ENCODE peak calls at places on chromosomes 13 and 19, in nine cellular contexts. One of them, this sample, is unnamed. For H3K36me3, the result is how much of the 10 kb centered on the place peaks cover.

GRCh38 chr13:46173656-46174055 is 8.3 kb downstream of the LCP1 start:
- DNase-seq in neural progenitor cell: no peak
- DNase-seq in left ventricle myocardium inferior: no peak
- DNase-seq in fibroblast of lung: no peak
- DNase-seq in H7: no peak
- DNase-seq in ascending aorta: no peak
- DNase-seq in GM23248: no peak
- DNase-seq in OCI-LY7: peak
- DNase-seq in bronchial epithelial cell: no peak
- DNase-seq in this sample: no peak

GRCh38 chr13:31090921-31091624 is 70.6 kb downstream of the HSPH1 start:
- DNase-seq in neural progenitor cell: no peak
- DNase-seq in fibroblast of lung: peak
- DNase-seq in OCI-LY7: peak
- DNase-seq in left ventricle myocardium inferior: no peak
- DNase-seq in GM23248: no peak
- DNase-seq in bronchial epithelial cell: no peak
- DNase-seq in H7: no peak
- DNase-seq in ascending aorta: no peak
- DNase-seq in this sample: no peak

GRCh38 chr13:94703721-94704314 is 8.5 kb downstream of the SOX21 start:
- DNase-seq in fibroblast of lung: no peak
- DNase-seq in OCI-LY7: no peak
- DNase-seq in ascending aorta: no peak
- DNase-seq in GM23248: no peak
- DNase-seq in left ventricle myocardium inferior: no peak
- DNase-seq in bronchial epithelial cell: no peak
- DNase-seq in H7: peak
- DNase-seq in neural progenitor cell: peak
- DNase-seq in this sample: no peak

GRCh38 chr13:109668433-109669233 is 117.8 kb downstream of the IRS2 start:
- DNase-seq in OCI-LY7: no peak
- DNase-seq in fibroblast of lung: no peak
- DNase-seq in neural progenitor cell: no peak
- DNase-seq in bronchial epithelial cell: no peak
- DNase-seq in ascending aorta: no peak
- DNase-seq in left ventricle myocardium inferior: no peak
- DNase-seq in H7: no peak
- DNase-seq in GM23248: no peak
- DNase-seq in this sample: no peak

GRCh38 chr19:23203841-23204344 is 46.3 kb downstream of the ZNF724 start:
- DNase-seq in H7: peak
- DNase-seq in ascending aorta: no peak
- DNase-seq in fibroblast of lung: no peak
- DNase-seq in OCI-LY7: no peak
- DNase-seq in GM23248: no peak
- DNase-seq in left ventricle myocardium inferior: peak
- DNase-seq in bronchial epithelial cell: no peak
- DNase-seq in neural progenitor cell: no peak
- DNase-seq in this sample: no peak

GRCh38 chr13:105952233-105952767 is 583.2 kb downstream of the EFNB2 start:
- DNase-seq in H7: no peak
- DNase-seq in neural progenitor cell: no peak
- DNase-seq in bronchial epithelial cell: no peak
- DNase-seq in fibroblast of lung: no peak
- DNase-seq in left ventricle myocardium inferior: no peak
- DNase-seq in OCI-LY7: no peak
- DNase-seq in GM23248: no peak
- DNase-seq in ascending aorta: no peak
- DNase-seq in this sample: no peak

GRCh38 chr13:29572575-29572974 is 22.9 kb downstream of the SLC7A1 start:
- DNase-seq in neural progenitor cell: no peak
- DNase-seq in H7: no peak
- DNase-seq in bronchial epithelial cell: no peak
- DNase-seq in ascending aorta: no peak
- DNase-seq in GM23248: no peak
- DNase-seq in fibroblast of lung: no peak
- DNase-seq in OCI-LY7: no peak
- DNase-seq in left ventricle myocardium inferior: no peak
- DNase-seq in this sample: no peak

GRCh38 chr13:46605089-46605488 is 52.1 kb downstream of the LRCH1 start:
- DNase-seq in fibroblast of lung: no peak
- DNase-seq in neural progenitor cell: no peak
- DNase-seq in left ventricle myocardium inferior: no peak
- DNase-seq in H7: no peak
- DNase-seq in OCI-LY7: no peak
- DNase-seq in ascending aorta: no peak
- DNase-seq in bronchial epithelial cell: no peak
- DNase-seq in GM23248: no peak
- DNase-seq in this sample: no peak

GRCh38 chr19:5480427-5480836 is 25.2 kb downstream of the ZNRF4 start:
- DNase-seq in OCI-LY7: peak
- DNase-seq in GM23248: peak
- DNase-seq in H7: peak
- DNase-seq in ascending aorta: no peak
- DNase-seq in fibroblast of lung: peak
- DNase-seq in neural progenitor cell: peak
- DNase-seq in bronchial epithelial cell: peak
- DNase-seq in left ventricle myocardium inferior: no peak
- DNase-seq in this sample: peak

GRCh38 chr19:48770223-48770622 is 14.9 kb downstream of the FGF21 start:
- DNase-seq in bronchial epithelial cell: peak
- DNase-seq in H7: no peak
- DNase-seq in neural progenitor cell: no peak
- DNase-seq in left ventricle myocardium inferior: no peak
- DNase-seq in fibroblast of lung: no peak
- DNase-seq in OCI-LY7: no peak
- DNase-seq in GM23248: peak
- DNase-seq in ascending aorta: no peak
- DNase-seq in this sample: no peak

GRCh38 chr13:76481738-76482137 is 404.5 kb downstream of the KCTD12 start:
- DNase-seq in left ventricle myocardium inferior: no peak
- DNase-seq in OCI-LY7: no peak
- DNase-seq in fibroblast of lung: no peak
- DNase-seq in neural progenitor cell: no peak
- DNase-seq in ascending aorta: no peak
- DNase-seq in H7: no peak
- DNase-seq in GM23248: no peak
- DNase-seq in bronchial epithelial cell: peak
- DNase-seq in this sample: no peak

GRCh38 chr13:37869506-37869755 is 141 bp downstream of the TRPC4 start:
- DNase-seq in bronchial epithelial cell: no peak
- DNase-seq in H7: no peak
- DNase-seq in OCI-LY7: no peak
- DNase-seq in fibroblast of lung: no peak
- DNase-seq in ascending aorta: no peak
- DNase-seq in GM23248: no peak
- DNase-seq in left ventricle myocardium inferior: no peak
- DNase-seq in neural progenitor cell: no peak
- DNase-seq in this sample: no peak

GRCh38 chr13:41284512-41285288 is 21.3 kb upstream of the MTRF1 start:
- DNase-seq in neural progenitor cell: no peak
- DNase-seq in left ventricle myocardium inferior: no peak
- DNase-seq in ascending aorta: no peak
- DNase-seq in bronchial epithelial cell: peak
- DNase-seq in OCI-LY7: no peak
- DNase-seq in GM23248: peak
- DNase-seq in fibroblast of lung: peak
- DNase-seq in H7: no peak
- DNase-seq in this sample: no peak

GRCh38 chr13:109744512-109745051 is 41.8 kb downstream of the IRS2 start:
- DNase-seq in left ventricle myocardium inferior: peak
- DNase-seq in fibroblast of lung: peak
- DNase-seq in ascending aorta: no peak
- DNase-seq in bronchial epithelial cell: no peak
- DNase-seq in OCI-LY7: no peak
- DNase-seq in GM23248: no peak
- DNase-seq in neural progenitor cell: no peak
- DNase-seq in H7: no peak
- DNase-seq in this sample: no peak

GRCh38 chr19:14156971-14157717 is 20.8 kb upstream of the ASF1B start:
- DNase-seq in bronchial epithelial cell: no peak
- DNase-seq in fibroblast of lung: no peak
- DNase-seq in ascending aorta: no peak
- DNase-seq in left ventricle myocardium inferior: no peak
- DNase-seq in neural progenitor cell: no peak
- DNase-seq in H7: peak
- DNase-seq in GM23248: no peak
- DNase-seq in OCI-LY7: no peak
- DNase-seq in this sample: no peak
- H3K36me3 ChIP-seq in bronchial epithelial cell: under half
- H3K36me3 ChIP-seq in fibroblast of lung: under half
- H3K36me3 ChIP-seq in ascending aorta: under half
- H3K36me3 ChIP-seq in left ventricle myocardium inferior: half or more
- H3K36me3 ChIP-seq in neural progenitor cell: under half
- H3K36me3 ChIP-seq in H7: under half
- H3K36me3 ChIP-seq in GM23248: under half
- H3K36me3 ChIP-seq in OCI-LY7: under half
- H3K36me3 ChIP-seq in this sample: half or more

DNA sequence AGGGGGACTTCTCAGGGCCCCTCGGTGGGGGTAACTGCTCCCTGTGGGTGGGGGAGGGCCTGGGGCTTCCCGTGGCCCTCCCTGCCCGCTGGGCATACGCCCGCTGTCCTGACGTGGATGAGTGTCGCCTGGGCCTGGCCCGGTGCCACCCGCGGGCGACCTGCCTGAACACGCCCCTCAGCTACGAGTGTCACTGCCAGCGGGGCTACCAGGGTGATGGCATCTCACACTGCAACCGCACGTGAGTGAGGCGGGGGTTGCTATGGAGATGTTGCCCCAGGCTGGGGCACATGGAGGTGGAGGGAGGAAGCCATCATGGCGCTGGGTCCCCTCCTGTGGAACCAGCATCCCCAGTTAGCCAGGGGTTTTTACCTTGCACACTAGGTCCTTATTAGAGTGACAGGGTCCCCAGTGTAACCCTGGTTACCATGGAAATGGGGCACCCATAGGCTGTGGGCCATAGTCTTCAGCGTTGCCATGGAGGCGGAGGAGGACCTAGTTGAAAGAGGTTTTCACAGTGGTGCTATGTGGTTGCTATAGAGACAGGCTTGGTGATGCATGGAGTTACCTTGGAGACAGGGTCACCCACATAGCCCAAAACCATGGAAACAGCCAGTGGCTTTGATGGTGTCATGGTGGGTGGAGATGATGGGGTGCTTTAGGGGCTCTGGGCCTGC is 26.9 kb downstream of the MEGF8 start:
- DNase-seq in neural progenitor cell: peak
- DNase-seq in bronchial epithelial cell: no peak
- DNase-seq in OCI-LY7: no peak
- DNase-seq in ascending aorta: no peak
- DNase-seq in GM23248: peak
- DNase-seq in fibroblast of lung: no peak
- DNase-seq in left ventricle myocardium inferior: no peak
- DNase-seq in H7: peak
- DNase-seq in this sample: no peak
- H3K36me3 ChIP-seq in neural progenitor cell: under half
- H3K36me3 ChIP-seq in bronchial epithelial cell: under half
- H3K36me3 ChIP-seq in OCI-LY7: under half
- H3K36me3 ChIP-seq in ascending aorta: under half
- H3K36me3 ChIP-seq in GM23248: under half
- H3K36me3 ChIP-seq in fibroblast of lung: under half
- H3K36me3 ChIP-seq in left ventricle myocardium inferior: half or more
- H3K36me3 ChIP-seq in H7: under half
- H3K36me3 ChIP-seq in this sample: under half

GRCh38 chr13:42959615-42960014 is 32.4 kb downstream of the EPSTI1 start:
- DNase-seq in bronchial epithelial cell: no peak
- DNase-seq in GM23248: no peak
- DNase-seq in left ventricle myocardium inferior: no peak
- DNase-seq in fibroblast of lung: no peak
- DNase-seq in H7: no peak
- DNase-seq in OCI-LY7: no peak
- DNase-seq in neural progenitor cell: no peak
- DNase-seq in ascending aorta: no peak
- DNase-seq in this sample: no peak

DNA sequence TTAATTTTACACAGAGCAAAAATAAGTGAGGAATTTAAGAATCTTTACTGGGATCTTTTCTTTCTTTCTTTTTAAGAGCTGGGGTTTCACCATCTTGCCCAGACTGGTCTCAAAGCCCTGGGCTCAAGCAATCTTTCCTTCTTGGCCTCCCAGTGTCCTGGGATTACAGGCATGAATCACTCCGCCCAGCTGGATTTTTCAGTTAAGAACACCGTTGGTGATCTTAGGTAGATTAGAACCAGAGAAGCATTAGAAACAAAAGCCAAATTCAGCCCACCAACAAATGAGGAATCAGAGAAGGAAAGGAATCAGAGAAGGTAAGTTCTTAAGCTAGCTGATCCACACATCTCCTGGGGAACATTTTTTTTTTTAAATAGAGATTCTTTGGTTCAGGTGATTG is 34.2 kb downstream of the EPSTI1 start:
- DNase-seq in ascending aorta: no peak
- DNase-seq in neural progenitor cell: no peak
- DNase-seq in H7: no peak
- DNase-seq in OCI-LY7: no peak
- DNase-seq in fibroblast of lung: no peak
- DNase-seq in left ventricle myocardium inferior: no peak
- DNase-seq in bronchial epithelial cell: no peak
- DNase-seq in GM23248: no peak
- DNase-seq in this sample: no peak
- H3K36me3 ChIP-seq in ascending aorta: under half
- H3K36me3 ChIP-seq in neural progenitor cell: under half
- H3K36me3 ChIP-seq in H7: under half
- H3K36me3 ChIP-seq in OCI-LY7: under half
- H3K36me3 ChIP-seq in fibroblast of lung: under half
- H3K36me3 ChIP-seq in left ventricle myocardium inferior: under half
- H3K36me3 ChIP-seq in bronchial epithelial cell: under half
- H3K36me3 ChIP-seq in GM23248: under half
- H3K36me3 ChIP-seq in this sample: under half

GRCh38 chr19:3527250-3527910 is 11.6 kb upstream of the TEKTIP1 start:
- DNase-seq in neural progenitor cell: no peak
- DNase-seq in left ventricle myocardium inferior: no peak
- DNase-seq in OCI-LY7: no peak
- DNase-seq in H7: no peak
- DNase-seq in bronchial epithelial cell: no peak
- DNase-seq in fibroblast of lung: no peak
- DNase-seq in GM23248: no peak
- DNase-seq in ascending aorta: no peak
- DNase-seq in this sample: no peak

GRCh38 chr19:3524075-3524842 is 14.7 kb upstream of the TEKTIP1 start:
- DNase-seq in neural progenitor cell: no peak
- DNase-seq in H7: no peak
- DNase-seq in ascending aorta: no peak
- DNase-seq in fibroblast of lung: no peak
- DNase-seq in OCI-LY7: no peak
- DNase-seq in left ventricle myocardium inferior: no peak
- DNase-seq in GM23248: no peak
- DNase-seq in bronchial epithelial cell: no peak
- DNase-seq in this sample: no peak

GRCh38 chr19:3526507-3527244 is 12.3 kb upstream of the TEKTIP1 start:
- DNase-seq in fibroblast of lung: no peak
- DNase-seq in neural progenitor cell: no peak
- DNase-seq in ascending aorta: no peak
- DNase-seq in GM23248: no peak
- DNase-seq in left ventricle myocardium inferior: no peak
- DNase-seq in OCI-LY7: no peak
- DNase-seq in bronchial epithelial cell: no peak
- DNase-seq in H7: peak
- DNase-seq in this sample: no peak

GRCh38 chr19:3523361-3524074 is 15.5 kb upstream of the TEKTIP1 start:
- DNase-seq in left ventricle myocardium inferior: no peak
- DNase-seq in H7: no peak
- DNase-seq in fibroblast of lung: no peak
- DNase-seq in ascending aorta: no peak
- DNase-seq in OCI-LY7: no peak
- DNase-seq in GM23248: no peak
- DNase-seq in bronchial epithelial cell: no peak
- DNase-seq in neural progenitor cell: no peak
- DNase-seq in this sample: no peak

GRCh38 chr19:3525052-3525451 is 13.9 kb upstream of the TEKTIP1 start:
- DNase-seq in OCI-LY7: no peak
- DNase-seq in neural progenitor cell: no peak
- DNase-seq in GM23248: no peak
- DNase-seq in fibroblast of lung: no peak
- DNase-seq in bronchial epithelial cell: no peak
- DNase-seq in H7: no peak
- DNase-seq in ascending aorta: no peak
- DNase-seq in left ventricle myocardium inferior: no peak
- DNase-seq in this sample: no peak
- H3K36me3 ChIP-seq in OCI-LY7: half or more
- H3K36me3 ChIP-seq in neural progenitor cell: under half
- H3K36me3 ChIP-seq in GM23248: under half
- H3K36me3 ChIP-seq in fibroblast of lung: under half
- H3K36me3 ChIP-seq in bronchial epithelial cell: under half
- H3K36me3 ChIP-seq in H7: under half
- H3K36me3 ChIP-seq in ascending aorta: under half
- H3K36me3 ChIP-seq in left ventricle myocardium inferior: half or more
- H3K36me3 ChIP-seq in this sample: half or more

This sample was measured in NT2/D1.